ENCODE peak calls at places on chromosome 21, in four cellular contexts. Y is K562, R is A549, N is GM12878. Z is an unnamed sample.

GRCh38 chr21:46636550-46637289 is 1.2 kb downstream of the PRMT2 start:
- DNase-seq in Y (no peak), R (no peak), N (no peak), Z (no peak)

GRCh38 chr21:29678616-29679015 is 261.2 kb downstream of the GRIK1 start:
- DNase-seq in Y (no peak), R (no peak), N (no peak), Z (no peak)

GRCh38 chr21:40029888-40030287 is 162.7 kb downstream of the PCP4 start:
- DNase-seq in Y (no peak), R (no peak), N (no peak), Z (no peak)

GRCh38 chr21:44919913-44920693 is 596 bp downstream of the ITGB2 start:
- DNase-seq in Y (no peak), R (no peak), N (no peak), Z (no peak)

GRCh38 chr21:25809013-25809412 is 74.2 kb downstream of the GABPA start:
- DNase-seq in Y (no peak), R (no peak), N (no peak), Z (no peak)

GRCh38 chr21:31444061-31444460 is 100.0 kb upstream of the TIAM1 start:
- DNase-seq in Y (no peak), R (no peak), N (no peak), Z (no peak)

GRCh38 chr21:27817902-27818623 is 851.2 kb upstream of the ADAMTS5 start:
- DNase-seq in Y (no peak), R (no peak), N (no peak), Z (no peak)

GRCh38 chr21:34526618-34527290 is 14.7 kb upstream of the KCNE1 start:
- DNase-seq in Y (no peak), R (peak; percentile 93), N (no peak), Z (peak; percentile 96)

GRCh38 chr21:15221799-15222386 is 157.1 kb upstream of the NRIP1 start:
- DNase-seq in Y (no peak), R (peak; percentile 92), N (no peak), Z (peak; percentile 92)

GRCh38 chr21:8988696-8989095 is 1532.7 kb upstream of the TPTE start:
- DNase-seq in Y (no peak), R (peak; percentile 92), N (no peak), Z (peak; percentile 93)

GRCh38 chr21:45981154-45981606 is 390 bp upstream of the COL6A1 start:
- DNase-seq in Y (peak; percentile 94), R (peak; percentile 81), N (no peak), Z (peak; percentile 47)

GRCh38 chr21:38984982-38985422 is 179.3 kb downstream of the ETS2 start:
- DNase-seq in Y (no peak), R (no peak), N (no peak), Z (no peak)

GRCh38 chr21:44407493-44407892 is 47.8 kb upstream of the LRRC3 start:
- DNase-seq in Y (no peak), R (no peak), N (no peak), Z (no peak)

GRCh38 chr21:27570306-27570868 is 603.5 kb upstream of the ADAMTS5 start:
- DNase-seq in Y (no peak), R (no peak), N (no peak), Z (no peak)

GRCh38 chr21:18249542-18250152 is 5.0 kb downstream of the CHODL start:
- DNase-seq in Y (no peak), R (no peak), N (no peak), Z (no peak)

GRCh38 chr21:25297117-25297516 is 310.2 kb downstream of the MRPL39 start:
- DNase-seq in Y (no peak), R (no peak), N (no peak), Z (no peak)

GRCh38 chr21:34023691-34024381 is 49.5 kb upstream of the MRPS6 start:
- DNase-seq in Y (no peak), R (no peak), N (no peak), Z (no peak)

GRCh38 chr21:25421327-25422028 is 185.8 kb downstream of the MRPL39 start:
- DNase-seq in Y (no peak), R (peak; percentile 14), N (peak; percentile 93), Z (no peak)

GRCh38 chr21:45033791-45034555 is 40.4 kb upstream of the ADARB1 start:
- DNase-seq in Y (no peak), R (no peak), N (no peak), Z (no peak)

GRCh38 chr21:35587841-35588390 is 472.4 kb downstream of the SETD4 start:
- DNase-seq in Y (no peak), R (no peak), N (no peak), Z (no peak)

GRCh38 chr21:34805157-34805556 is 136.4 kb downstream of the CLIC6 start:
- DNase-seq in Y (no peak), R (no peak), N (no peak), Z (no peak)

GRCh38 chr21:41398251-41398650 is 27.8 kb upstream of the MX1 start:
- DNase-seq in Y (no peak), R (no peak), N (no peak), Z (no peak)
- TF ChIP-seq ESRRA in Y (no peak), R (no peak), N (no peak), Z (no peak)

DNA sequence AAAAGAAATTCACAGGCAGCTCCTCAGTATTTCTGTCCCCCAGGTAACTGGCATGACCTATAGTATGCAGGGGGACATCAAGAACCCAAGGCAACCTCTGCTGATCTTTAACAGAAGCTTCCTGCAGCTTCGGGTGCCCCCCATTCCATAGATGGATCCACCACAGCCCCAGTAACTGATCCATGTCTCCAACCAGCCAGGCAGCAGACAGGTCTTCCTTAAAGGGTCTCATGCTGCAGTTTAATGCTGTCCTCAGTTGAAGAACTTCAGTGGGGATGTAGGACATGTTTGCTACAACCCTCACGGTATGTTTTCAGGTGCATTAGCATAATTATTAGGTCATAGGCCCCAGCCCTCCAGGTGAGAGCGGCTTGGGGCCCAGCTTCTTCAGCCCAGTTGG is 90.9 kb upstream of the OLIG2 start:
- DNase-seq in Y (no peak), R (no peak), N (no peak), Z (no peak)
- TF ChIP-seq CEBPB in Y (no peak), R (no peak), N (no peak), Z (no peak)

GRCh38 chr21:41827951-41828883 is 50.9 kb downstream of the PRDM15 start:
- DNase-seq in Y (no peak), R (no peak), N (no peak), Z (no peak)
- TF ChIP-seq ESRRA in Y (no peak), R (no peak), N (no peak), Z (no peak)

DNA sequence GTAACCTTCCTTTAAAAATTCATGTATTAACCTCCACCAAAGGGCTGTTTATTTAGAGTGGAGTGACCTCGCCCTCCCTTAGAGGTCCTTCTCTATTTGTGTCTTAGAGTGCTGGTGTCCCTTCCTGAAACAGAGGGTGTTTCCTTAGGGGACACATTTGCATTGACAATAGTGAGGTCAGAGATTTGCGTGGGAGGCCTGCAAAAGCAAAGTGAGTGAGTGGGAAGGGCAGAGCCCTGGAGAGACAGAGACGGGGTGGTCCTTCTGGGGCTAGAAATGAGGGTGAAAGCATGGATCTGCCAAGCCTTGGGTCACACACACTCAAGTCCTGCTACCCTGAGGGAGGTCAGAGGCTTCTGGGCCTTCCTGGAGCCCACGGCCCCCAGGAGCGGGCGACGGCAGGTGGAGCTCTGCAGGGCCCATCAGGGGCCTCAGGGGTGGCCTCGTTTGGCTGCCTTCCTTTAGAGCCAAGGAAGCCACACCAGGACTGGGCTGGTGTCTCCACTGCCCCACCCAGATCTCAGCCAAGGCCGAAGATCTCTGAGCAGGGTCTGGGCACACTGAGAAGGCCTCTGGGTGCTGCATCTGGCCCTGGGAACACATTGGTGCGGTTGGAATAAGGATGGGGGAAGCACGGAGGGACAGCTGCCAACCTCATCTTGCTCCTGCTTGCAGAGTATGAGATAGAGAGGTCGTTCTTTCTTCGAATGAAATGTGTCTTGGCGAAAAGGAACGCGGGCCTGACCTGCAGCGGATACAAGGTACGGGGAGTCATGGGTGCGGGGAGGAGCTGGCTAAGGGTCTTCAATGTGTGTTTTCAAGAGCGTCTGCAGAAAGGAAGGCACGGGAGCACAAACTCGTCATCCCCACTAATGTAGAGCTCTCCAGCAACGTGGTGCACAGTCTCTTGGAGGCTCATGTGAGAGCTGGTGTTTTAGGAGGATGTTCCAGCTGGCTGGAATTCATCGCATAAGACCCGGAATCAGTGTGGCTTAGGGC is 23.8 kb downstream of the SIM2 start:
- DNase-seq in Y (no peak), R (no peak), N (no peak), Z (no peak)
- TF ChIP-seq CEBPB in Y (no peak), R (no peak), N (no peak), Z (no peak)

DNA sequence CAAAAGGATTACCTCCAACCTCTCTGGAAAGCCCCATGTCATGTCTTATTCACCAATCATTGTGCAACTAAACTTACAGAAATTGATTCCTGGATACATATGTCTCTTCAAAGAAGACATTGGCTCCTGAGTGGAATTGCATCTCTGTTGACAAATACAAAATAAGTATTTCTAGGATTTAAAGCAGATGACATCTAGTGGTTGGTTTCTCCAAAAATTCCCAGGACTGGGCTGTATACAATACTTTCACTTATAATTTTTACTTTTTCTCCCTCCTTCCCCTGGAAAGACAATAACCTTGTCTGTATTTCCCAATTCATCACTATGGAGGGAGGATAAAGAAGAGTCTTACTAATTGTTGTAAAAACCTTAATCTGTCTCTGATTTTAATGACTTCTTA is 1347.4 kb downstream of the NCAM2 start:
- DNase-seq in Y (no peak), R (no peak), N (no peak), Z (no peak)
- TF ChIP-seq ESRRA in Y (no peak), R (no peak), N (no peak), Z (no peak)

Z was measured in HepG2.